ENCODE peak calls at places on chromosomes 4 and X, in nine cellular contexts. Z, K, N, Q, C, G, J, X and H are unnamed samples.

GRCh38 chr4:32061916-32062315 is 1341.7 kb downstream of the PCDH7 start:
- DNase-seq in G (no peak), X (no peak), N (no peak), C (no peak), Z (no peak), Q (no peak), J (no peak), K (no peak), H (no peak)

GRCh38 chr4:139530833-139531427 is 25.1 kb downstream of the SETD7 start:
- DNase-seq in G (peak; percentile 82), N (peak; percentile 79), C (peak; percentile 53), K (peak; percentile 63), Q (peak; percentile 71), J (no peak), X (peak; percentile 82), Z (no peak), H (peak; percentile 4)

GRCh38 chrX:155857561-155857960 is 23.6 kb upstream of the VAMP7 start:
- DNase-seq in X (no peak), G (no peak), Q (peak; percentile 1), C (no peak), Z (no peak), K (peak; percentile 11), J (no peak), N (no peak), H (no peak)

GRCh38 chr4:118360101-118360500 is 7.3 kb upstream of the PRSS12 start:
- DNase-seq in C (no peak), Q (no peak), J (no peak), X (no peak), K (no peak), N (no peak), Z (no peak), G (no peak), H (no peak)

GRCh38 chr4:2932951-2933565 is 30.1 kb downstream of the NOP14 start:
- DNase-seq in Q (no peak), G (no peak), C (no peak), Z (no peak), K (no peak), J (no peak), N (peak; percentile 70), X (no peak), H (no peak)

GRCh38 chrX:10158279-10158939 is 1.6 kb downstream of the CLCN4 start:
- DNase-seq in Q (no peak), Z (peak; percentile 5), X (no peak), J (peak; percentile 74), N (no peak), K (no peak), G (peak; percentile 28), C (no peak), H (peak; percentile 41)

GRCh38 chrX:134158821-134159512 is 78.0 kb upstream of the CCDC160 start:
- DNase-seq in C (no peak), J (no peak), N (no peak), X (no peak), Z (no peak), G (no peak), Q (no peak), K (no peak), H (no peak)

GRCh38 chrX:109831326-109831985 is 98.4 kb upstream of the ACSL4 start:
- DNase-seq in Z (no peak), C (no peak), K (no peak), Q (no peak), N (no peak), J (no peak), G (no peak), X (no peak), H (no peak)

GRCh38 chr4:5027366-5027765 is 8.1 kb upstream of the CYTL1 start:
- DNase-seq in Z (no peak), N (no peak), Q (no peak), J (no peak), K (no peak), X (no peak), C (no peak), G (no peak), H (no peak)

GRCh38 chr4:143391261-143391660 is 54.6 kb downstream of the GAB1 start:
- DNase-seq in Q (no peak), N (no peak), K (no peak), J (no peak), X (no peak), Z (no peak), G (no peak), C (no peak), H (no peak)